ENCODE peak calls at places on chromosome 17, in eight cellular contexts. J is sigmoid colon, O is colonic mucosa, R is uterus, G is NB4, C is left ventricle myocardium inferior, V is fibroblast of villous mesenchyme, A is GM12864. H is an unnamed sample.

GRCh38 chr17:39393732-39394131 is 7.7 kb downstream of the FBXL20 start:
- DNase-seq in C (no peak), O (no peak), V (no peak), R (no peak), A (no peak), J (no peak), G (peak), H (peak)

GRCh38 chr17:77445030-77445907 is 304.5 kb downstream of the SEC14L1 start:
- DNase-seq in C (no peak), O (peak), J (peak), A (peak), R (peak), G (peak), V (peak), H (peak)

GRCh38 chr17:67293251-67294203 is 48.5 kb upstream of the HELZ start:
- DNase-seq in R (peak), O (peak), V (peak), J (peak), G (peak), C (peak), A (peak), H (peak)

GRCh38 chr17:68771867-68772515 is 170.8 kb upstream of the FAM20A start:
- DNase-seq in G (peak), C (no peak), O (peak), V (peak), R (no peak), J (no peak), A (no peak), H (peak)

GRCh38 chr17:51765558-51766145 is 392.9 kb downstream of the CA10 start:
- DNase-seq in C (no peak), A (no peak), R (no peak), V (no peak), O (no peak), G (no peak), J (no peak), H (no peak)

GRCh38 chr17:41185001-41185400 is 290 bp upstream of the KRTAP4-1 start:
- DNase-seq in C (no peak), V (no peak), G (no peak), J (no peak), O (no peak), R (no peak), A (no peak), H (no peak)

GRCh38 chr17:29722411-29723198 is 99.9 kb upstream of the CORO6 start:
- DNase-seq in R (peak), C (no peak), J (peak), G (peak), O (peak), A (peak), V (peak), H (peak)

GRCh38 chr17:75288784-75289121 is 480 bp downstream of the SLC25A19 start:
- DNase-seq in R (no peak), J (no peak), A (no peak), V (no peak), O (peak), G (peak), C (no peak), H (no peak)

GRCh38 chr17:41340934-41341861 is 9.4 kb downstream of the KRT33A start:
- DNase-seq in A (peak), V (no peak), C (no peak), J (no peak), R (no peak), G (no peak), O (no peak), H (no peak)

GRCh38 chr17:70829876-70830275 is 660.5 kb downstream of the KCNJ2 start:
- DNase-seq in J (no peak), A (no peak), C (no peak), V (no peak), O (no peak), G (no peak), R (no peak), H (no peak)

GRCh38 chr17:51841669-51842068 is 316.8 kb downstream of the CA10 start:
- DNase-seq in O (no peak), C (no peak), A (no peak), V (no peak), J (no peak), R (no peak), G (no peak), H (no peak)

GRCh38 chr17:60335289-60335688 is 56.6 kb downstream of the USP32 start:
- DNase-seq in G (no peak), J (no peak), R (no peak), O (no peak), A (no peak), C (no peak), V (no peak), H (no peak)

GRCh38 chr17:83181991-83182619 is 102.7 kb downstream of the METRNL start:
- DNase-seq in J (peak), V (no peak), O (no peak), C (no peak), R (no peak), A (no peak), G (no peak), H (no peak)

GRCh38 chr17:46979023-46979870 is at the start of gene RPRML:
- DNase-seq in V (peak), G (peak), C (peak), R (peak), A (no peak), J (no peak), O (peak), H (no peak)

GRCh38 chr17:74449306-74449705 is 17.1 kb upstream of the CD300A start:
- DNase-seq in G (no peak), O (no peak), C (no peak), A (no peak), R (no peak), V (no peak), J (no peak), H (no peak)

GRCh38 chr17:47192549-47192948 is 3.5 kb upstream of the CDC27 start:
- DNase-seq in V (no peak), O (no peak), J (no peak), C (no peak), R (no peak), G (peak), A (no peak), H (no peak)

GRCh38 chr17:47279062-47279801 is 25.6 kb downstream of the ITGB3 start:
- DNase-seq in R (peak), G (peak), J (peak), O (no peak), A (peak), V (peak), C (peak), H (peak)

GRCh38 chr17:76546556-76547182 is 6.8 kb downstream of the PRCD start:
- DNase-seq in A (no peak), R (no peak), V (peak), O (no peak), J (no peak), G (no peak), C (no peak), H (peak)

GRCh38 chr17:82592751-82593589 is 55.3 kb downstream of the WDR45B start:
- DNase-seq in V (peak), R (peak), G (peak), J (peak), A (peak), O (peak), C (peak), H (peak)

GRCh38 chr17:20263595-20263994 is 203.7 kb downstream of the LGALS9B start:
- DNase-seq in G (no peak), A (no peak), C (no peak), J (no peak), O (no peak), V (peak), R (no peak), H (peak)

GRCh38 chr17:57833597-57833939 is 16.3 kb downstream of the MRPS23 start:
- DNase-seq in V (no peak), O (no peak), A (no peak), R (no peak), G (no peak), C (no peak), J (no peak), H (no peak)

GRCh38 chr17:30812218-30813177 is 12.0 kb downstream of the CRLF3 start:
- DNase-seq in O (no peak), G (no peak), V (no peak), A (no peak), C (no peak), R (no peak), J (no peak), H (peak)

GRCh38 chr17:50459756-50460155 is 8.9 kb downstream of the CHAD start:
- DNase-seq in G (peak), A (no peak), V (peak), O (no peak), J (peak), C (no peak), R (no peak), H (no peak)

GRCh38 chr17:10771142-10771541 is 32.8 kb downstream of the TMEM238L start:
- DNase-seq in C (no peak), V (no peak), J (no peak), R (no peak), O (no peak), A (no peak), G (no peak), H (no peak)

GRCh38 chr17:77203846-77204245 is 63.1 kb downstream of the SEC14L1 start:
- DNase-seq in V (no peak), A (no peak), C (no peak), J (no peak), G (no peak), O (no peak), R (no peak), H (no peak)

GRCh38 chr17:78722101-78722761 is 59.8 kb downstream of the CYTH1 start:
- DNase-seq in R (no peak), O (no peak), A (no peak), V (no peak), C (peak), J (peak), G (peak), H (no peak)

GRCh38 chr17:50630524-50631194 is 4.0 kb upstream of the ABCC3 start:
- DNase-seq in C (no peak), R (no peak), J (no peak), A (no peak), G (no peak), V (no peak), O (peak), H (no peak)

GRCh38 chr17:69523252-69523861 is 108.9 kb downstream of the MAP2K6 start:
- DNase-seq in A (peak), V (peak), R (no peak), C (no peak), J (no peak), G (peak), O (peak), H (peak)

GRCh38 chr17:15463363-15463762 is 4.1 kb downstream of the CDRT4 start:
- DNase-seq in C (peak), G (no peak), O (no peak), J (peak), R (peak), A (no peak), V (peak), H (peak)

GRCh38 chr17:50028207-50029120 is 27.4 kb upstream of the ITGA3 start:
- DNase-seq in V (peak), A (no peak), J (no peak), G (no peak), O (no peak), R (peak), C (no peak), H (peak)

GRCh38 chr17:19883537-19884215 is 15.9 kb upstream of the ULK2 start:
- DNase-seq in J (no peak), C (no peak), A (no peak), R (no peak), O (no peak), V (peak), G (no peak), H (peak)

GRCh38 chr17:72514888-72515287 is 394.1 kb downstream of the SOX9 start:
- DNase-seq in A (no peak), G (no peak), C (peak), V (peak), R (peak), J (no peak), O (no peak), H (peak)

GRCh38 chr17:75440738-75441448 is 15.5 kb upstream of the TMEM94 start:
- DNase-seq in C (no peak), G (no peak), O (no peak), R (no peak), A (no peak), V (no peak), J (no peak), H (peak)

GRCh38 chr17:81387235-81388060 is 7.8 kb upstream of the BAHCC1 start:
- DNase-seq in O (peak), G (peak), A (no peak), V (peak), J (peak), R (peak), C (peak), H (peak)

GRCh38 chr17:81389585-81389984 is 5.7 kb upstream of the BAHCC1 start:
- DNase-seq in R (no peak), O (no peak), C (no peak), A (no peak), V (no peak), J (no peak), G (no peak), H (no peak)

GRCh38 chr17:81386646-81387234 is 8.5 kb upstream of the BAHCC1 start:
- DNase-seq in R (peak), G (peak), J (no peak), O (no peak), C (peak), A (no peak), V (peak), H (no peak)

GRCh38 chr17:81388612-81389367 is 6.5 kb upstream of the BAHCC1 start:
- DNase-seq in V (peak), G (no peak), C (no peak), J (no peak), R (peak), O (no peak), A (no peak), H (no peak)

GRCh38 chr17:81388091-81388611 is 7.1 kb upstream of the BAHCC1 start:
- DNase-seq in C (no peak), O (no peak), V (no peak), A (no peak), G (no peak), R (peak), J (no peak), H (no peak)
- H3K4me3 ChIP-seq in C (peak), O (peak), V (no peak), A (no peak), G (no peak), R (no peak), J (no peak), H (no peak)

GRCh38 chr17:3723556-3724372 is at the start of gene HASPIN:
- DNase-seq in V (peak), R (peak), G (peak), O (peak), J (peak), A (peak), C (peak), H (peak)
- TF ChIP-seq CTCF in V (peak), R (peak), G (no peak), O (no peak), J (peak), A (peak), C (peak), H (peak)

GRCh38 chr17:7750321-7750821 is 32.8 kb downstream of the DNAH2 start:
- DNase-seq in R (no peak), G (no peak), O (no peak), A (no peak), C (no peak), J (no peak), V (peak), H (peak)
- H3K4me3 ChIP-seq in R (no peak), G (no peak), O (no peak), A (no peak), C (no peak), J (no peak), V (no peak), H (no peak)

GRCh38 chr17:8187517-8188407 is 2.2 kb downstream of the BORCS6 start:
- DNase-seq in A (peak), C (peak), O (peak), J (peak), V (peak), R (peak), G (peak), H (peak)

GRCh38 chr17:8188408-8188839 is 1.6 kb downstream of the BORCS6 start:
- DNase-seq in G (no peak), C (no peak), A (no peak), V (no peak), J (no peak), R (no peak), O (no peak), H (no peak)

GRCh38 chr17:8190506-8190905 is 526 bp upstream of the BORCS6 start:
- DNase-seq in O (no peak), R (no peak), C (no peak), A (no peak), V (no peak), G (no peak), J (no peak), H (no peak)

GRCh38 chr17:8189041-8189710 is 804 bp downstream of the BORCS6 start:
- DNase-seq in A (no peak), O (peak), V (no peak), J (no peak), G (no peak), R (no peak), C (peak), H (peak)

GRCh38 chr17:8189711-8190477 is at the start of gene BORCS6:
- DNase-seq in G (peak), O (peak), R (peak), J (peak), V (peak), A (peak), C (peak), H (peak)
- TF ChIP-seq CTCF in G (no peak), O (no peak), R (peak), J (no peak), V (peak), A (peak), C (peak), H (no peak)

GRCh38 chr17:6643460-6644125 is 2.7 kb downstream of the TXNDC17 start:
- DNase-seq in C (no peak), V (peak), R (no peak), O (no peak), A (no peak), G (no peak), J (no peak), H (no peak)

GRCh38 chr17:6651483-6652452 is at the start of the genes C17orf100 and MED31:
- DNase-seq in R (peak), A (peak), C (peak), G (peak), V (peak), J (peak), O (peak), H (peak)

GRCh38 chr17:6642592-6642991 is 1.7 kb downstream of the TXNDC17 start:
- DNase-seq in J (no peak), A (no peak), V (no peak), C (no peak), O (no peak), G (no peak), R (no peak), H (no peak)

GRCh38 chr17:6648181-6648580 is 3.2 kb downstream of the MED31 start:
- DNase-seq in G (peak), C (no peak), A (no peak), O (no peak), V (no peak), J (no peak), R (no peak), H (peak)
- H3K4me3 ChIP-seq in G (no peak), C (no peak), A (no peak), O (no peak), V (no peak), J (no peak), R (no peak), H (no peak)

GRCh38 chr17:1643293-1643998 is 2.1 kb downstream of the SCARF1 start:
- DNase-seq in G (peak), O (peak), J (no peak), C (no peak), A (no peak), V (no peak), R (no peak), H (no peak)
- TF ChIP-seq CTCF in G (no peak), O (no peak), J (no peak), C (no peak), A (peak), V (peak), R (peak), H (no peak)

H was measured in cardiac fibroblast.